ENCODE peak calls at places on chromosomes 6 and 20, in five cellular contexts. One of them, this sample, is unnamed.

GRCh38 chr6:24494726-24495515 is at the start of gene ALDH5A1:
- DNase-seq in neural progenitor cell: peak
- DNase-seq in kidney epithelial cell: no peak
- DNase-seq in right cardiac atrium: peak
- DNase-seq in left ventricle myocardium inferior: peak
- DNase-seq in this sample: peak

GRCh38 chr6:73927421-73927820 is 231.4 kb downstream of the CD109 start:
- DNase-seq in neural progenitor cell: no peak
- DNase-seq in kidney epithelial cell: no peak
- DNase-seq in right cardiac atrium: no peak
- DNase-seq in left ventricle myocardium inferior: no peak
- DNase-seq in this sample: no peak

GRCh38 chr6:166379800-166380199 is 2.9 kb downstream of the MPC1 start:
- DNase-seq in neural progenitor cell: no peak
- DNase-seq in kidney epithelial cell: no peak
- DNase-seq in right cardiac atrium: no peak
- DNase-seq in left ventricle myocardium inferior: no peak
- DNase-seq in this sample: no peak

GRCh38 chr6:70547313-70547712 is 19.4 kb upstream of the SDHAF4 start:
- DNase-seq in neural progenitor cell: peak
- DNase-seq in kidney epithelial cell: no peak
- DNase-seq in right cardiac atrium: no peak
- DNase-seq in left ventricle myocardium inferior: no peak
- DNase-seq in this sample: no peak

GRCh38 chr6:169994734-169995133 is 243.3 kb downstream of the ERMARD start:
- DNase-seq in neural progenitor cell: no peak
- DNase-seq in kidney epithelial cell: no peak
- DNase-seq in right cardiac atrium: no peak
- DNase-seq in left ventricle myocardium inferior: no peak
- DNase-seq in this sample: no peak

GRCh38 chr6:149503276-149503675 is 18.5 kb upstream of the ZC3H12D start:
- DNase-seq in neural progenitor cell: no peak
- DNase-seq in kidney epithelial cell: no peak
- DNase-seq in right cardiac atrium: no peak
- DNase-seq in left ventricle myocardium inferior: no peak
- DNase-seq in this sample: no peak

GRCh38 chr6:129733290-129733689 is 23.3 kb upstream of the ARHGAP18 start:
- DNase-seq in neural progenitor cell: no peak
- DNase-seq in kidney epithelial cell: no peak
- DNase-seq in right cardiac atrium: no peak
- DNase-seq in left ventricle myocardium inferior: no peak
- DNase-seq in this sample: no peak

GRCh38 chr6:3345836-3346235 is 87.1 kb downstream of the PSMG4 start:
- DNase-seq in neural progenitor cell: no peak
- DNase-seq in kidney epithelial cell: no peak
- DNase-seq in right cardiac atrium: no peak
- DNase-seq in left ventricle myocardium inferior: no peak
- DNase-seq in this sample: no peak

GRCh38 chr6:31579119-31579505 is 3.1 kb downstream of the LTB start:
- DNase-seq in neural progenitor cell: no peak
- DNase-seq in kidney epithelial cell: no peak
- DNase-seq in right cardiac atrium: no peak
- DNase-seq in left ventricle myocardium inferior: no peak
- DNase-seq in this sample: no peak

GRCh38 chr6:31578058-31578457 is 2.7 kb downstream of the TNF start:
- DNase-seq in neural progenitor cell: no peak
- DNase-seq in kidney epithelial cell: no peak
- DNase-seq in right cardiac atrium: no peak
- DNase-seq in left ventricle myocardium inferior: no peak
- DNase-seq in this sample: no peak

GRCh38 chr6:31576897-31577341 is 1.6 kb downstream of the TNF start:
- DNase-seq in neural progenitor cell: no peak
- DNase-seq in kidney epithelial cell: no peak
- DNase-seq in right cardiac atrium: no peak
- DNase-seq in left ventricle myocardium inferior: no peak
- DNase-seq in this sample: no peak

GRCh38 chr6:31579546-31580445 is 2.4 kb downstream of the LTB start:
- DNase-seq in neural progenitor cell: no peak
- DNase-seq in kidney epithelial cell: no peak
- DNase-seq in right cardiac atrium: no peak
- DNase-seq in left ventricle myocardium inferior: no peak
- DNase-seq in this sample: no peak

GRCh38 chr6:31578461-31579118 is 3.2 kb downstream of the TNF start:
- DNase-seq in neural progenitor cell: no peak
- DNase-seq in kidney epithelial cell: peak
- DNase-seq in right cardiac atrium: no peak
- DNase-seq in left ventricle myocardium inferior: no peak
- DNase-seq in this sample: no peak
- H3K4me3 ChIP-seq in neural progenitor cell: no peak
- H3K4me3 ChIP-seq in kidney epithelial cell: no peak
- H3K4me3 ChIP-seq in right cardiac atrium: no peak
- H3K4me3 ChIP-seq in left ventricle myocardium inferior: no peak
- H3K4me3 ChIP-seq in this sample: no peak

GRCh38 chr20:35285806-35286076 is 1.2 kb upstream of the EIF6 start:
- DNase-seq in neural progenitor cell: no peak
- DNase-seq in kidney epithelial cell: no peak
- DNase-seq in right cardiac atrium: no peak
- DNase-seq in left ventricle myocardium inferior: no peak
- DNase-seq in this sample: no peak
- H3K4me3 ChIP-seq in neural progenitor cell: no peak
- H3K4me3 ChIP-seq in kidney epithelial cell: no peak
- H3K4me3 ChIP-seq in right cardiac atrium: no peak
- H3K4me3 ChIP-seq in left ventricle myocardium inferior: no peak
- H3K4me3 ChIP-seq in this sample: no peak

GRCh38 chr20:34607066-34607465 is 48.5 kb downstream of the MAP1LC3A start:
- DNase-seq in neural progenitor cell: no peak
- DNase-seq in kidney epithelial cell: no peak
- DNase-seq in right cardiac atrium: no peak
- DNase-seq in left ventricle myocardium inferior: no peak
- DNase-seq in this sample: no peak

GRCh38 chr20:34600892-34601653 is 42.6 kb downstream of the MAP1LC3A start:
- DNase-seq in neural progenitor cell: no peak
- DNase-seq in kidney epithelial cell: no peak
- DNase-seq in right cardiac atrium: no peak
- DNase-seq in left ventricle myocardium inferior: no peak
- DNase-seq in this sample: no peak

DNA sequence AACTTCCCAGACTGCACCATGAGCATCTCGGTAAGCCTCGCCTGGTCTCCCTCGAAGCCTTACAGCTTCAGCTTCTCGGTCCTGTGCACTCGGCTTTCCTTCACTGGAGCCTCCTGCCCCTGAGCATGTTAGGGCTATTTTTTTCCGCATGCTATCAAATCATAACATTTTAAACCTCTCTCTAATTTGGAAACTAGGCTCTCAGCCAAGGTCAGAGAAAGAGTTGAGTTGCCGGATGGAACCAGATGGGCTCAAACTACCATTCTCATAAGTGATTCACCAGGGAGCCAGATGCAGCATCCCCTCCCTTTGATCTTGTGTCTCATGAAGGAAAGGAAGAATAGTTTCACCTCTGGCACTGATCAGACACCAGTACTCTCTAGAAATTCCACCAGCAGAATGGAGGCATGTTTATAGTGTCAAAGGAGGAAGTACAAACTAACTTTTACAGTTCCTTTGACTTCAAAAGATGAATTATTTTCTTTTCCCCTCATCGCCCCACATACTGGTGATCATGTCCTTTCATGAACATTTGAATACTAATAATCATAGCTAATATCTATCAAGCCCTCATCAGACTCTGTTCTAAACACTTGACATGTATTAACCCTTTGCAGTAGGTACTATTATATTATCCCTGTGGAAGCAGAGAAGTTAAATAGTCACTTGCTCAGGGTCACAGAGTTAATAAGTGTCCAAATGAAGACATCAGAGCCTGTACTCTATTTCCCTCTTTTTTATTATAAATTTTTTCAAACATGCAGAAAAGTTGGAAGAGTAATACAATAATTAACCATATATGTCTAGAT is 46.7 kb downstream of the MAP1LC3A start:
- DNase-seq in neural progenitor cell: no peak
- DNase-seq in kidney epithelial cell: no peak
- DNase-seq in right cardiac atrium: no peak
- DNase-seq in left ventricle myocardium inferior: no peak
- DNase-seq in this sample: no peak
- H3K4me3 ChIP-seq in neural progenitor cell: no peak
- H3K4me3 ChIP-seq in kidney epithelial cell: no peak
- H3K4me3 ChIP-seq in right cardiac atrium: no peak
- H3K4me3 ChIP-seq in left ventricle myocardium inferior: peak
- H3K4me3 ChIP-seq in this sample: no peak

DNA sequence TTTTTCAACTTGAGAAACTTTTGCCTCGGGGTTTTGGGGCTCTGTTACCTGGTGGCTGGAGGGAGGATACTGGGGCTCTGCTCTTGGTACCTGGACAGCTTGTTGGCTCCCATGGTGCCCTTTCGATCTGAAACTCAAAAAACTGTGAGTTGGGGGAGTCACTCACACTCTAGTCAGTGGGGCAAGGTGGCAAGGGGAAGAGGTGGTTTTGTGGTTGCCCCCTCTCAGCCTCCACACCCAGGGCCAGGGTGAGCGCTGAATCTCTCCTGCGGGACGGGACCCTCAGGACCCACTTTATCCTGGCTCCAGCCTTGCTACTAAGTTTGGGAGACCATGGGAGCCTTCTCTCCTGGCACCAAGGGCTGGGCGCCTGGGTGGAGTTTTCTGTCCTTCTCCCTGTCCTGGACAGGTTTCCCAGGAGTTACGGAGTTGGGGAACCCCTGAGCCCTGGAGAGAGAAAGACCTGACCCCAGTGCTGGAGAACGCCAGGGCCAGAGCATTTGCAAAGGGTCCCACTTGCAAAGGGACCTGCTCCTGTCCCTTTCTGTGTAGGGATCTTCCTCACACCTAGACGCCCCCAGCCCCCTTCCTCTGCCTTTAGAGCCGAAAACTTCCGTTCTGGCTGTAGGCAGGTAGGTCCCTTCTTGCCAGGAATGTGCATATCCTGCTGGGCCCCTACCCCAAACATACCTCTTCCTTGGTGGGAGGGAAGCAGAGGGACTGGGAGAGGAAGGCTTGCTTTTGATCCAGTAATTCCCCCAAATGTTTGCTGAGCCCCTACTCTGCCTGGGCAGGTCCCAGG is 2.9 kb downstream of the FOXP4 start:
- DNase-seq in neural progenitor cell: no peak
- DNase-seq in kidney epithelial cell: no peak
- DNase-seq in right cardiac atrium: no peak
- DNase-seq in left ventricle myocardium inferior: no peak
- DNase-seq in this sample: no peak
- H3K4me3 ChIP-seq in neural progenitor cell: peak
- H3K4me3 ChIP-seq in kidney epithelial cell: no peak
- H3K4me3 ChIP-seq in right cardiac atrium: peak
- H3K4me3 ChIP-seq in left ventricle myocardium inferior: peak
- H3K4me3 ChIP-seq in this sample: no peak

DNA sequence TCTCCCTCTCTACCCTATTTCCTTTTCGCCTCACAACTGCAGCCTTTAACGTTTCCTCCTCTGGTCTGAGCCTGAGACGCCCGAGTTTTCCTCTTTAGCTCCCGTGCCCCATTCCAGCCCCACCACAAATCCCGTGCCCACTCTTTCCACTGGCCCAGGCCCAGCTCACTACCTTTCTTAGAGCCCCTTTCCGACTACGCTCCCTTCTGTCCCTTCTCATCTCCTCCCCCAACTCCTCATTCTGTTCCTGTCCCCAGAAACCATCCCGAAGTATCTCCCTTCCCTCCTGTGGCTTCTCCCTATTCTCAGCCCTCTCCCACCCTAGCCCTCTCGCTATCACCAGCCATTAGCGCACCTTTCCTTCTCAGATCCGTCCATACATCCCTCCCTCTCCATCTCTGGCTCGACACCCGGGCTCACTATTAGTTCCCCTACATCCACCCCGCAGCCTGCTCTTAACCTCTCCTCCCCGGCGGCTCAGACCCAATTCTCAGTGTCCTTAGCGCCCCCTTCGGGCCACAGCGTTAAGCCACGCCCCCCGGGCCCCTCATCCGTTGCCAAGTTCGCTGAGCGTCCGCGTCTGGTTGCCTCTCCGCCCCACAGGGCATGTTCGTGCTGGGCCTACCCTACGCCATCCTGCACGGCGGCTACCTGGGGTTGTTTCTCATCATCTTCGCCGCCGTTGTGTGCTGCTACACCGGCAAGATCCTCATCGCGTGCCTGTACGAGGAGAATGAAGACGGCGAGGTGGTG is 2.7 kb downstream of the SLC32A1 start:
- DNase-seq in neural progenitor cell: peak
- DNase-seq in kidney epithelial cell: no peak
- DNase-seq in right cardiac atrium: no peak
- DNase-seq in left ventricle myocardium inferior: no peak
- DNase-seq in this sample: peak
- H3K4me3 ChIP-seq in neural progenitor cell: no peak
- H3K4me3 ChIP-seq in kidney epithelial cell: no peak
- H3K4me3 ChIP-seq in right cardiac atrium: no peak
- H3K4me3 ChIP-seq in left ventricle myocardium inferior: no peak
- H3K4me3 ChIP-seq in this sample: peak

GRCh38 chr20:24962182-24962492 is 13.1 kb downstream of the CST7 start:
- DNase-seq in neural progenitor cell: no peak
- DNase-seq in kidney epithelial cell: no peak
- DNase-seq in right cardiac atrium: no peak
- DNase-seq in left ventricle myocardium inferior: no peak
- DNase-seq in this sample: no peak

GRCh38 chr20:24964518-24964838 is 15.4 kb downstream of the CST7 start:
- DNase-seq in neural progenitor cell: no peak
- DNase-seq in kidney epithelial cell: no peak
- DNase-seq in right cardiac atrium: no peak
- DNase-seq in left ventricle myocardium inferior: no peak
- DNase-seq in this sample: no peak

GRCh38 chr20:24965065-24965919 is 16.2 kb downstream of the CST7 start:
- DNase-seq in neural progenitor cell: no peak
- DNase-seq in kidney epithelial cell: no peak
- DNase-seq in right cardiac atrium: no peak
- DNase-seq in left ventricle myocardium inferior: no peak
- DNase-seq in this sample: no peak

GRCh38 chr20:24962510-24962909 is 13.4 kb downstream of the CST7 start:
- DNase-seq in neural progenitor cell: no peak
- DNase-seq in kidney epithelial cell: no peak
- DNase-seq in right cardiac atrium: no peak
- DNase-seq in left ventricle myocardium inferior: no peak
- DNase-seq in this sample: no peak

DNA sequence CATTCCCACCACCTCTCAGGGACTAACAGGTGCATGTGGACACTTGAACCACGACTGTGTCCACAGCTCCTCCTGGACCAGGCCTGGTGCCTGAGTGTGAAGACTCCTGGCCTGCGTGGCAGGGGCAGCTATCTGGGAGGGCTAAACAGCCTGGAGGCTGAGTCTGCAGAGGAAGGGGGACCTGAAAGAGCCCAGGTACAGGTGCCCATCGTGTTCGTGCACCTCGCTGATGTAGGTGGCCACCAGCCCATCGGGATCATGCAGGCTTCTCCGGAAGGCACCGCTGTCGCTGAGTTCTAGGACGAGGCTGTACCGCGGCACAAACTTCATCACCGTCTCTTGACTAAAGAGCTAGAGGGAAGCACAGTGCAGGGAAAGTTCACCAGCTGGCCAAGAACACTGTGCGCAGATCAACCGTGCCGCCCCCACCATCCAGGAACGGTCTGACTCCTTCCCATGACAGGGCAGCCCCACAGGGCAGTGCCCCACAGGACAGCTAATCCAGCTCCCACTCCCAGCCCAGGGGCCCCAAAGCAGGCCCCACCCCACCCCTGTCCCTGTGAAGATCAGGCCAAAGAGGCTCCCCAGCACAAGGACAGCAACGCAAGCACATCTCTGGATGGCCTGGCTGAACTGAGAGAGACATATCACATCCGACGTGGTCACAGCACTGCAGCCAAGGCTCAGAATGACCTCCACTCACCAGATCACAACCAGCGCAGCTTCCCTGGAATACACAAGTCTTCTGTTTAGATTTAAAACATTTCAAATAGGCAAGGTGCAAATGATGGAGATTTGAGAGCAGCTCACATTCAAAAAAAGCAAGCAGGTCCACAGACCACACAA is 14.8 kb downstream of the CST7 start:
- DNase-seq in neural progenitor cell: no peak
- DNase-seq in kidney epithelial cell: no peak
- DNase-seq in right cardiac atrium: no peak
- DNase-seq in left ventricle myocardium inferior: no peak
- DNase-seq in this sample: no peak
- H3K4me3 ChIP-seq in neural progenitor cell: no peak
- H3K4me3 ChIP-seq in kidney epithelial cell: no peak
- H3K4me3 ChIP-seq in right cardiac atrium: no peak
- H3K4me3 ChIP-seq in left ventricle myocardium inferior: no peak
- H3K4me3 ChIP-seq in this sample: no peak

This sample was measured in iPS DF 6.9.